ENCODE peak calls at places on chromosomes 5 and 9, in nine cellular contexts. D is GM23248, T is memory B cell, C is fibroblast of pulmonary artery, R is A673, W is NCI-H69, P is epithelial cell of esophagus, A is OCI-LY7, H is fibroblast of the conjunctiva. I is an unnamed sample.

GRCh38 chr5:31965227-31965626 is 208.9 kb downstream of the GOLPH3 start:
- DNase-seq in C (no peak), R (no peak), P (no peak), T (no peak), D (no peak), H (no peak), W (no peak), A (no peak), I (no peak)

GRCh38 chr9:104850771-104851170 is 77.2 kb downstream of the ABCA1 start:
- DNase-seq in T (no peak), A (no peak), H (no peak), P (peak; percentile 56), D (peak; percentile 45), R (no peak), C (no peak), W (no peak), I (no peak)

GRCh38 chr9:130810609-130811136 is 24.4 kb upstream of the ABL1 start:
- DNase-seq in D (no peak), T (no peak), C (no peak), P (no peak), W (no peak), R (no peak), A (no peak), H (no peak), I (no peak)

GRCh38 chr5:2371419-2371710 is 380.1 kb downstream of the IRX2 start:
- DNase-seq in T (no peak), H (no peak), R (no peak), D (no peak), P (no peak), A (no peak), C (no peak), W (no peak), I (no peak)

GRCh38 chr5:52692039-52692438 is 95.7 kb upstream of the ITGA1 start:
- DNase-seq in H (no peak), A (no peak), D (peak; percentile 74), W (no peak), P (no peak), T (no peak), C (peak; percentile 27), R (no peak), I (no peak)

GRCh38 chr5:67679184-67679855 is 482.7 kb upstream of the CD180 start:
- DNase-seq in H (no peak), P (no peak), D (no peak), C (no peak), R (no peak), T (no peak), A (peak; percentile 2), W (peak; percentile 62), I (no peak)

GRCh38 chr5:145922059-145922458 is 14.3 kb upstream of the SH3RF2 start:
- DNase-seq in P (peak; percentile 68), W (no peak), R (no peak), H (no peak), D (no peak), A (no peak), C (no peak), T (no peak), I (no peak)

GRCh38 chr5:127092690-127093089 is 19.4 kb upstream of the C5orf63 start:
- DNase-seq in H (peak; percentile 28), C (peak; percentile 62), P (peak; percentile 66), R (no peak), T (no peak), A (no peak), D (peak; percentile 60), W (peak; percentile 71), I (no peak)

GRCh38 chr9:129630967-129631672 is 5.2 kb downstream of the NTMT1 start:
- DNase-seq in H (no peak), W (no peak), R (no peak), A (no peak), C (peak; percentile 26), P (peak; percentile 74), D (peak; percentile 85), T (no peak), I (no peak)

GRCh38 chr9:15155826-15156225 is 151.2 kb downstream of the TTC39B start:
- DNase-seq in R (peak; percentile 27), P (no peak), C (peak; percentile 54), W (peak; percentile 83), D (peak; percentile 22), H (no peak), A (no peak), T (no peak), I (no peak)

GRCh38 chr5:141848771-141849370 is 29.3 kb downstream of the PCDH1 start:
- DNase-seq in D (peak; percentile 62), A (peak; percentile 64), C (peak; percentile 69), W (no peak), P (peak; percentile 90), R (no peak), H (no peak), T (peak; percentile 17), I (peak; percentile 84)

GRCh38 chr5:142032747-142033631 is 20.2 kb upstream of the GNPDA1 start:
- DNase-seq in A (no peak), D (no peak), T (no peak), P (no peak), C (no peak), R (no peak), H (no peak), W (peak; percentile 82), I (peak; percentile 56)

GRCh38 chr9:14967450-14968321 is 57.5 kb upstream of the FREM1 start:
- DNase-seq in R (no peak), C (no peak), H (no peak), W (peak; percentile 11), T (no peak), P (no peak), A (no peak), D (no peak), I (no peak)

GRCh38 chr9:138009456-138010273 is 132.1 kb downstream of the CACNA1B start:
- DNase-seq in C (no peak), W (peak; percentile 35), A (no peak), D (no peak), R (no peak), H (no peak), T (no peak), P (no peak), I (no peak)

GRCh38 chr5:138654281-138654867 is 79.2 kb upstream of the HSPA9 start:
- DNase-seq in T (no peak), H (no peak), D (peak; percentile 42), A (no peak), P (no peak), R (no peak), W (no peak), C (peak; percentile 20), I (no peak)

GRCh38 chr9:133347515-133347984 is 381 bp downstream of the MED22 start:
- DNase-seq in W (peak; percentile 71), C (peak; percentile 39), R (peak; percentile 51), T (peak; percentile 63), D (peak; percentile 73), P (peak; percentile 28), H (no peak), A (peak; percentile 62), I (peak; percentile 64)

GRCh38 chr5:54301215-54301614 is 9.2 kb downstream of the ARL15 start:
- DNase-seq in C (no peak), R (no peak), D (peak; percentile 38), T (no peak), H (no peak), W (no peak), A (no peak), P (peak; percentile 32), I (no peak)

GRCh38 chr5:1405121-1405520 is 40.1 kb downstream of the SLC6A3 start:
- DNase-seq in D (no peak), R (no peak), W (no peak), P (no peak), T (no peak), A (no peak), C (no peak), H (no peak), I (no peak)

GRCh38 chr9:36530224-36530623 is 42.5 kb upstream of the MELK start:
- DNase-seq in R (no peak), T (no peak), C (no peak), H (no peak), P (no peak), A (no peak), W (peak; percentile 88), D (no peak), I (no peak)

GRCh38 chr5:109619024-109619460 is 70.7 kb upstream of the MAN2A1 start:
- DNase-seq in D (no peak), H (no peak), A (no peak), P (peak; percentile 50), R (no peak), T (no peak), W (no peak), C (no peak), I (no peak)

GRCh38 chr9:87271696-87272477 is 225.8 kb upstream of the DAPK1 start:
- DNase-seq in R (no peak), P (no peak), W (no peak), C (no peak), H (no peak), T (no peak), A (no peak), D (no peak), I (no peak)

GRCh38 chr9:24602687-24603352 is 57.1 kb upstream of the IZUMO3 start:
- DNase-seq in R (no peak), W (peak; percentile 28), H (peak; percentile 0), P (peak; percentile 82), T (no peak), D (no peak), C (peak; percentile 24), A (no peak), I (no peak)